ENCODE peak calls at places on chromosome 9, in six cellular contexts. One of them, this sample, is unnamed.

GRCh38 chr9:115263731-115264130 is 145.8 kb upstream of the TNC start:
- DNase-seq in GM12878: no peak
- DNase-seq in HepG2: no peak
- DNase-seq in K562: no peak
- DNase-seq in A549: no peak
- DNase-seq in HEK293T: no peak
- DNase-seq in this sample: peak

GRCh38 chr9:81393985-81394811 is 295.1 kb downstream of the TLE1 start:
- DNase-seq in HEK293T: no peak
- DNase-seq in A549: no peak
- DNase-seq in K562: no peak
- DNase-seq in HepG2: no peak
- DNase-seq in GM12878: no peak
- DNase-seq in this sample: peak

GRCh38 chr9:107215381-107215780 is 67.7 kb upstream of the RAD23B start:
- DNase-seq in HEK293T: no peak
- DNase-seq in A549: no peak
- DNase-seq in GM12878: no peak
- DNase-seq in HepG2: no peak
- DNase-seq in K562: no peak
- DNase-seq in this sample: peak

GRCh38 chr9:9942764-9943424 is 669.9 kb downstream of the PTPRD start:
- DNase-seq in HepG2: peak
- DNase-seq in GM12878: peak
- DNase-seq in K562: peak
- DNase-seq in HEK293T: peak
- DNase-seq in A549: peak
- DNase-seq in this sample: peak

GRCh38 chr9:27150758-27151431 is 41.9 kb downstream of the TEK start:
- DNase-seq in HEK293T: no peak
- DNase-seq in K562: no peak
- DNase-seq in A549: no peak
- DNase-seq in HepG2: no peak
- DNase-seq in GM12878: no peak
- DNase-seq in this sample: peak

GRCh38 chr9:112761912-112762651 is 11.5 kb downstream of the SNX30 start:
- DNase-seq in HepG2: no peak
- DNase-seq in GM12878: no peak
- DNase-seq in A549: no peak
- DNase-seq in HEK293T: no peak
- DNase-seq in K562: no peak
- DNase-seq in this sample: peak

GRCh38 chr9:136939996-136940525 is 4.5 kb downstream of the FBXW5 start:
- DNase-seq in K562: no peak
- DNase-seq in GM12878: no peak
- DNase-seq in A549: no peak
- DNase-seq in HepG2: no peak
- DNase-seq in HEK293T: no peak
- DNase-seq in this sample: no peak

GRCh38 chr9:79577969-79578723 is 6.4 kb downstream of the TLE4 start:
- DNase-seq in HepG2: no peak
- DNase-seq in GM12878: no peak
- DNase-seq in K562: no peak
- DNase-seq in HEK293T: peak
- DNase-seq in A549: no peak
- DNase-seq in this sample: peak

GRCh38 chr9:98575379-98576346 is 133.1 kb downstream of the GABBR2 start:
- DNase-seq in HepG2: no peak
- DNase-seq in K562: peak
- DNase-seq in HEK293T: no peak
- DNase-seq in GM12878: peak
- DNase-seq in A549: no peak
- DNase-seq in this sample: peak

GRCh38 chr9:135520916-135521607 is at the start of gene LCN1:
- DNase-seq in A549: no peak
- DNase-seq in HEK293T: no peak
- DNase-seq in HepG2: no peak
- DNase-seq in GM12878: no peak
- DNase-seq in K562: no peak
- DNase-seq in this sample: no peak

GRCh38 chr9:5559659-5560058 is 49.3 kb downstream of the PDCD1LG2 start:
- DNase-seq in HEK293T: no peak
- DNase-seq in HepG2: no peak
- DNase-seq in K562: no peak
- DNase-seq in A549: no peak
- DNase-seq in GM12878: no peak
- DNase-seq in this sample: no peak

GRCh38 chr9:125238915-125239446 is 2.2 kb downstream of the HSPA5 start:
- DNase-seq in K562: no peak
- DNase-seq in A549: no peak
- DNase-seq in HEK293T: no peak
- DNase-seq in HepG2: no peak
- DNase-seq in GM12878: no peak
- DNase-seq in this sample: no peak

GRCh38 chr9:131513177-131513576 is 10.5 kb downstream of the POMT1 start:
- DNase-seq in A549: no peak
- DNase-seq in GM12878: no peak
- DNase-seq in K562: no peak
- DNase-seq in HepG2: no peak
- DNase-seq in HEK293T: no peak
- DNase-seq in this sample: no peak

GRCh38 chr9:11743356-11743755 is 949.8 kb upstream of the TYRP1 start:
- DNase-seq in K562: no peak
- DNase-seq in A549: no peak
- DNase-seq in GM12878: no peak
- DNase-seq in HEK293T: no peak
- DNase-seq in HepG2: no peak
- DNase-seq in this sample: no peak

GRCh38 chr9:70402213-70402612 is 12.2 kb downstream of the KLF9 start:
- DNase-seq in A549: no peak
- DNase-seq in HEK293T: no peak
- DNase-seq in K562: no peak
- DNase-seq in HepG2: no peak
- DNase-seq in GM12878: no peak
- DNase-seq in this sample: no peak
- TF ChIP-seq BHLHE40 in A549: no peak
- TF ChIP-seq BHLHE40 in HEK293T: no peak
- TF ChIP-seq BHLHE40 in K562: no peak
- TF ChIP-seq BHLHE40 in HepG2: no peak
- TF ChIP-seq BHLHE40 in GM12878: no peak
- TF ChIP-seq BHLHE40 in this sample: no peak

GRCh38 chr9:13447551-13448422 is 168.3 kb upstream of the MPDZ start:
- DNase-seq in K562: peak
- DNase-seq in GM12878: no peak
- DNase-seq in HEK293T: no peak
- DNase-seq in A549: no peak
- DNase-seq in HepG2: no peak
- DNase-seq in this sample: no peak
- TF ChIP-seq BHLHE40 in K562: no peak
- TF ChIP-seq BHLHE40 in GM12878: no peak
- TF ChIP-seq BHLHE40 in HEK293T: no peak
- TF ChIP-seq BHLHE40 in A549: no peak
- TF ChIP-seq BHLHE40 in HepG2: no peak
- TF ChIP-seq BHLHE40 in this sample: no peak

DNA sequence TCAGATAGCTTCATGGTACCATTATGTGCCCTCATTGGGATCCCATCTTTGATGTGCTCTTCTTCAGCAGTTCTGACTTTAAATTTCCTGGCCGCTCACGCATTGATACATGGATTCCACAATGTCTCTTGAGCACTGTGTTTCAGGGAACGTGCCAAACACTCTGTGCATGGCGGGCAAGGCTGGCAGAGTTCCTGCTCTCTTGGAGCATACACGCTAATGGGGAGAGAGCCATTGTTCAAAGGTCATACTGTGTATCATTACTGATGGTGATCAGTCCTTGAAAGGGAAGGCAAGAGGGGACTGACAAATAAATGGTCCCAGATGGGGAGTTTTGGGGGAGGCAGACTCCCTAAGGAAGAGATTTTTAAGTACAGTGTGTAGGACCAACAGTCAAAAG is 52.3 kb downstream of the AMBP start:
- DNase-seq in HEK293T: no peak
- DNase-seq in A549: no peak
- DNase-seq in GM12878: no peak
- DNase-seq in HepG2: no peak
- DNase-seq in K562: no peak
- DNase-seq in this sample: no peak
- TF ChIP-seq BHLHE40 in HEK293T: no peak
- TF ChIP-seq BHLHE40 in A549: no peak
- TF ChIP-seq BHLHE40 in GM12878: no peak
- TF ChIP-seq BHLHE40 in HepG2: no peak
- TF ChIP-seq BHLHE40 in K562: no peak
- TF ChIP-seq BHLHE40 in this sample: no peak

GRCh38 chr9:127300886-127301447 is 36.4 kb downstream of the GARNL3 start:
- DNase-seq in GM12878: no peak
- DNase-seq in A549: no peak
- DNase-seq in K562: no peak
- DNase-seq in HepG2: no peak
- DNase-seq in HEK293T: no peak
- DNase-seq in this sample: no peak
- TF ChIP-seq BHLHE40 in GM12878: no peak
- TF ChIP-seq BHLHE40 in A549: no peak
- TF ChIP-seq BHLHE40 in K562: no peak
- TF ChIP-seq BHLHE40 in HepG2: no peak
- TF ChIP-seq BHLHE40 in HEK293T: no peak
- TF ChIP-seq BHLHE40 in this sample: no peak

GRCh38 chr9:90342607-90343006 is 300.0 kb downstream of the DIRAS2 start:
- DNase-seq in A549: no peak
- DNase-seq in HepG2: no peak
- DNase-seq in GM12878: no peak
- DNase-seq in K562: no peak
- DNase-seq in HEK293T: no peak
- DNase-seq in this sample: no peak

GRCh38 chr9:90344013-90344412 is 298.6 kb downstream of the DIRAS2 start:
- DNase-seq in GM12878: no peak
- DNase-seq in HepG2: no peak
- DNase-seq in K562: no peak
- DNase-seq in HEK293T: no peak
- DNase-seq in A549: no peak
- DNase-seq in this sample: no peak

GRCh38 chr9:90340421-90340820 is 302.2 kb downstream of the DIRAS2 start:
- DNase-seq in K562: no peak
- DNase-seq in A549: no peak
- DNase-seq in HepG2: no peak
- DNase-seq in GM12878: no peak
- DNase-seq in HEK293T: no peak
- DNase-seq in this sample: peak

GRCh38 chr9:90343360-90343759 is 299.3 kb downstream of the DIRAS2 start:
- DNase-seq in HEK293T: no peak
- DNase-seq in A549: no peak
- DNase-seq in GM12878: no peak
- DNase-seq in K562: no peak
- DNase-seq in HepG2: no peak
- DNase-seq in this sample: peak
- TF ChIP-seq BHLHE40 in HEK293T: no peak
- TF ChIP-seq BHLHE40 in A549: no peak
- TF ChIP-seq BHLHE40 in GM12878: no peak
- TF ChIP-seq BHLHE40 in K562: no peak
- TF ChIP-seq BHLHE40 in HepG2: no peak
- TF ChIP-seq BHLHE40 in this sample: no peak

GRCh38 chr9:121057821-121058220 is 7.7 kb upstream of the C5 start:
- DNase-seq in A549: no peak
- DNase-seq in K562: no peak
- DNase-seq in GM12878: no peak
- DNase-seq in HepG2: no peak
- DNase-seq in HEK293T: no peak
- DNase-seq in this sample: no peak

GRCh38 chr9:121059513-121059912 is 9.4 kb upstream of the C5 start:
- DNase-seq in K562: no peak
- DNase-seq in HepG2: no peak
- DNase-seq in A549: no peak
- DNase-seq in GM12878: no peak
- DNase-seq in HEK293T: no peak
- DNase-seq in this sample: no peak

GRCh38 chr9:121055642-121056143 is 5.6 kb upstream of the C5 start:
- DNase-seq in HepG2: peak
- DNase-seq in GM12878: no peak
- DNase-seq in A549: peak
- DNase-seq in HEK293T: peak
- DNase-seq in K562: peak
- DNase-seq in this sample: peak

GRCh38 chr9:121059998-121060636 is 10.0 kb upstream of the C5 start:
- DNase-seq in A549: peak
- DNase-seq in GM12878: no peak
- DNase-seq in K562: peak
- DNase-seq in HepG2: peak
- DNase-seq in HEK293T: peak
- DNase-seq in this sample: peak
- TF ChIP-seq BHLHE40 in A549: no peak
- TF ChIP-seq BHLHE40 in GM12878: no peak
- TF ChIP-seq BHLHE40 in K562: no peak
- TF ChIP-seq BHLHE40 in HepG2: no peak
- TF ChIP-seq BHLHE40 in HEK293T: no peak
- TF ChIP-seq BHLHE40 in this sample: no peak

GRCh38 chr9:37083654-37084053 is 36.7 kb upstream of the ZCCHC7 start:
- DNase-seq in GM12878: no peak
- DNase-seq in HEK293T: no peak
- DNase-seq in K562: no peak
- DNase-seq in HepG2: no peak
- DNase-seq in A549: no peak
- DNase-seq in this sample: peak
- TF ChIP-seq BHLHE40 in GM12878: no peak
- TF ChIP-seq BHLHE40 in HEK293T: no peak
- TF ChIP-seq BHLHE40 in K562: no peak
- TF ChIP-seq BHLHE40 in HepG2: no peak
- TF ChIP-seq BHLHE40 in A549: no peak
- TF ChIP-seq BHLHE40 in this sample: no peak

GRCh38 chr9:76868897-76869296 is 37.0 kb downstream of the PRUNE2 start:
- DNase-seq in HEK293T: no peak
- DNase-seq in GM12878: no peak
- DNase-seq in K562: no peak
- DNase-seq in HepG2: no peak
- DNase-seq in A549: no peak
- DNase-seq in this sample: no peak
- TF ChIP-seq BHLHE40 in HEK293T: no peak
- TF ChIP-seq BHLHE40 in GM12878: no peak
- TF ChIP-seq BHLHE40 in K562: no peak
- TF ChIP-seq BHLHE40 in HepG2: no peak
- TF ChIP-seq BHLHE40 in A549: no peak
- TF ChIP-seq BHLHE40 in this sample: no peak

GRCh38 chr9:123639743-123640142 is 283.7 kb downstream of the CRB2 start:
- DNase-seq in HepG2: no peak
- DNase-seq in K562: no peak
- DNase-seq in HEK293T: no peak
- DNase-seq in A549: no peak
- DNase-seq in GM12878: no peak
- DNase-seq in this sample: no peak
- TF ChIP-seq BHLHE40 in HepG2: no peak
- TF ChIP-seq BHLHE40 in K562: no peak
- TF ChIP-seq BHLHE40 in HEK293T: no peak
- TF ChIP-seq BHLHE40 in A549: no peak
- TF ChIP-seq BHLHE40 in GM12878: no peak
- TF ChIP-seq BHLHE40 in this sample: no peak

This sample was measured in IMR-90.